ENCODE peak calls at places on chromosome 22, in ten cellular contexts. One of them, this sample, is unnamed.

GRCh38 chr22:41681616-41682015 is 7.1 kb downstream of the SNU13 start:
- DNase-seq in GM12892: no peak
- DNase-seq in IMR-90: no peak
- DNase-seq in heart left ventricle: no peak
- DNase-seq in GM12891: no peak
- DNase-seq in HCT116: no peak
- DNase-seq in A549: no peak
- DNase-seq in breast epithelium: no peak
- DNase-seq in K562: no peak
- DNase-seq in sigmoid colon: peak; percentile 57
- DNase-seq in this sample: peak; percentile 60

GRCh38 chr22:47805394-47805935 is 1043.0 kb downstream of the TBC1D22A start:
- DNase-seq in GM12892: no peak
- DNase-seq in IMR-90: no peak
- DNase-seq in heart left ventricle: no peak
- DNase-seq in GM12891: no peak
- DNase-seq in HCT116: no peak
- DNase-seq in A549: no peak
- DNase-seq in breast epithelium: peak; percentile 8
- DNase-seq in K562: no peak
- DNase-seq in sigmoid colon: no peak
- DNase-seq in this sample: no peak

GRCh38 chr22:33000342-33001280 is 57.6 kb downstream of the SYN3 start:
- DNase-seq in GM12892: no peak
- DNase-seq in IMR-90: peak; percentile 32
- DNase-seq in heart left ventricle: peak; percentile 54
- DNase-seq in GM12891: no peak
- DNase-seq in HCT116: no peak
- DNase-seq in A549: peak; percentile 8
- DNase-seq in breast epithelium: no peak
- DNase-seq in K562: peak; percentile 52
- DNase-seq in sigmoid colon: peak; percentile 76
- DNase-seq in this sample: no peak

GRCh38 chr22:29074276-29074625 is 1.4 kb downstream of the KREMEN1 start:
- DNase-seq in GM12892: no peak
- DNase-seq in IMR-90: no peak
- DNase-seq in heart left ventricle: no peak
- DNase-seq in GM12891: no peak
- DNase-seq in HCT116: no peak
- DNase-seq in A549: no peak
- DNase-seq in breast epithelium: no peak
- DNase-seq in K562: no peak
- DNase-seq in sigmoid colon: no peak
- DNase-seq in this sample: no peak

GRCh38 chr22:39039306-39040126 is 1.1 kb upstream of the APOBEC3F start:
- DNase-seq in GM12892: no peak
- DNase-seq in IMR-90: no peak
- DNase-seq in heart left ventricle: no peak
- DNase-seq in GM12891: no peak
- DNase-seq in HCT116: no peak
- DNase-seq in A549: no peak
- DNase-seq in breast epithelium: no peak
- DNase-seq in K562: no peak
- DNase-seq in sigmoid colon: no peak
- DNase-seq in this sample: no peak

GRCh38 chr22:22127100-22127499 is 117.5 kb upstream of the VPREB1 start:
- DNase-seq in GM12892: no peak
- DNase-seq in IMR-90: no peak
- DNase-seq in heart left ventricle: no peak
- DNase-seq in GM12891: no peak
- DNase-seq in HCT116: no peak
- DNase-seq in A549: no peak
- DNase-seq in breast epithelium: no peak
- DNase-seq in K562: no peak
- DNase-seq in sigmoid colon: no peak
- DNase-seq in this sample: no peak

GRCh38 chr22:19668748-19669147 is 45.6 kb upstream of the SEPTIN5 start:
- DNase-seq in GM12892: no peak
- DNase-seq in IMR-90: no peak
- DNase-seq in heart left ventricle: no peak
- DNase-seq in GM12891: no peak
- DNase-seq in HCT116: no peak
- DNase-seq in A549: no peak
- DNase-seq in breast epithelium: no peak
- DNase-seq in K562: no peak
- DNase-seq in sigmoid colon: no peak
- DNase-seq in this sample: no peak

GRCh38 chr22:41280065-41280464 is 5.9 kb downstream of the RANGAP1 start:
- DNase-seq in GM12892: no peak
- DNase-seq in IMR-90: no peak
- DNase-seq in heart left ventricle: no peak
- DNase-seq in GM12891: no peak
- DNase-seq in HCT116: no peak
- DNase-seq in A549: no peak
- DNase-seq in breast epithelium: peak; percentile 84
- DNase-seq in K562: no peak
- DNase-seq in sigmoid colon: no peak
- DNase-seq in this sample: no peak

GRCh38 chr22:36528336-36528735 is 630 bp downstream of the EIF3D start:
- DNase-seq in GM12892: no peak
- DNase-seq in IMR-90: no peak
- DNase-seq in heart left ventricle: no peak
- DNase-seq in GM12891: no peak
- DNase-seq in HCT116: no peak
- DNase-seq in A549: no peak
- DNase-seq in breast epithelium: no peak
- DNase-seq in K562: peak; percentile 41
- DNase-seq in sigmoid colon: no peak
- DNase-seq in this sample: no peak

GRCh38 chr22:36532466-36532865 is 3.5 kb upstream of the EIF3D start:
- DNase-seq in GM12892: no peak
- DNase-seq in IMR-90: no peak
- DNase-seq in heart left ventricle: no peak
- DNase-seq in GM12891: no peak
- DNase-seq in HCT116: no peak
- DNase-seq in A549: no peak
- DNase-seq in breast epithelium: no peak
- DNase-seq in K562: no peak
- DNase-seq in sigmoid colon: no peak
- DNase-seq in this sample: no peak

DNA sequence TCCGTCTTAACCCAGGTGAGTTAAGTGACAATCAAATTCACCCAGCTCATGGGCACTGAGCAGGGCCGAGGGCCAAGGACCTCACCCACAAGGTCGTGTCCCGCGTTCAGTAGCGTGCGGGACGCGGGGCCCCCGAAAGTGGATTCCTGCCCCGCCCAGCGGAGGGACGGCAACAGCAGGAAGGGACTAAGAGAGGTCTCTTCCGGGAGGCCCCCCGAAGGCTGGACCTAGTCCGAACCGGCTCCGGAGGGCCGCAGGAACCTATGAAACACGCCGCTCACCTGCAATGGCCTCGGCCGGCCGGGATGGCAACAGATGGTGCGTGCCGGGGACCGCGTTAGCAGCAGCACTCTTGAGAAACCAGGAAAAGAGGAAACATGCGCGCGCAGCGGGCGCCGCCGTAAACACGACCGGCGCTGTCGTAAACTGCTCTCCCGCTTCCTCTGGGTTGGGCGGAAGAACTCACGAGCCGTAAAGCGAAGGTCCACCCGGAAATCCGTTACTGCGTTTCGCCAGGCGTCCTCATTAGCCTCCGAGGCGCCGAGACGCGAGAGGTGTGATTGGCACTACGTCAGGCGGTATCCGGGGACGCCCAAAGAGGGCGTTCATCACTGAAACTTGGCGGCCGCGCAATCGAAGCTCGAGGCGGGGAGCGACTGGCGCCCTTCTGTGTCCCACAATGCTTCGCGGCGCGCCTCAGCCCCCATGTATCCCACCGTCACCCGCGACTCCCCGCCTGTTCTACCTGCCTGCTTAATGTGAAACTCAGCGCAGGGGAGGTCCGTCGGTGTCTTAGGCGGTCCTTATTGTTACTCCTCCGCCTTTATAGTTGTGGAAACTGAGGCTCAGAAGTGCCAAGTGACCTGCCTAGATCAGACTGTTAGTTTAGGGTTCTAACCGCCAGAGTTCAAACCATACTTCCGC is at the start of gene EIF3D:
- DNase-seq in GM12892: peak; percentile 81
- DNase-seq in IMR-90: peak; percentile 99
- DNase-seq in heart left ventricle: peak; percentile 99
- DNase-seq in GM12891: peak; percentile 82
- DNase-seq in HCT116: peak; percentile 99
- DNase-seq in A549: peak; percentile 73
- DNase-seq in breast epithelium: peak; percentile 98
- DNase-seq in K562: peak; percentile 83
- DNase-seq in sigmoid colon: peak; percentile 99
- DNase-seq in this sample: peak; percentile 100
- TF ChIP-seq POLR2A in GM12892: peak; percentile 97
- TF ChIP-seq POLR2A in IMR-90: peak; percentile 96
- TF ChIP-seq POLR2A in heart left ventricle: peak; percentile 66
- TF ChIP-seq POLR2A in GM12891: peak; percentile 96
- TF ChIP-seq POLR2A in HCT116: peak; percentile 58
- TF ChIP-seq POLR2A in A549: peak; percentile 61
- TF ChIP-seq POLR2A in breast epithelium: peak; percentile 69
- TF ChIP-seq POLR2A in K562: peak; percentile 95
- TF ChIP-seq POLR2A in sigmoid colon: peak; percentile 29
- TF ChIP-seq POLR2A in this sample: no peak

GRCh38 chr22:17778412-17778976 is 4.2 kb upstream of the BID start:
- DNase-seq in GM12892: no peak
- DNase-seq in IMR-90: no peak
- DNase-seq in heart left ventricle: no peak
- DNase-seq in GM12891: no peak
- DNase-seq in HCT116: no peak
- DNase-seq in A549: no peak
- DNase-seq in breast epithelium: no peak
- DNase-seq in K562: no peak
- DNase-seq in sigmoid colon: no peak
- DNase-seq in this sample: no peak

GRCh38 chr22:17775781-17776470 is 1.7 kb upstream of the BID start:
- DNase-seq in GM12892: no peak
- DNase-seq in IMR-90: no peak
- DNase-seq in heart left ventricle: no peak
- DNase-seq in GM12891: no peak
- DNase-seq in HCT116: no peak
- DNase-seq in A549: no peak
- DNase-seq in breast epithelium: no peak
- DNase-seq in K562: no peak
- DNase-seq in sigmoid colon: no peak
- DNase-seq in this sample: no peak

GRCh38 chr22:17774928-17775675 is 833 bp upstream of the BID start:
- DNase-seq in GM12892: no peak
- DNase-seq in IMR-90: no peak
- DNase-seq in heart left ventricle: no peak
- DNase-seq in GM12891: no peak
- DNase-seq in HCT116: no peak
- DNase-seq in A549: no peak
- DNase-seq in breast epithelium: no peak
- DNase-seq in K562: no peak
- DNase-seq in sigmoid colon: no peak
- DNase-seq in this sample: no peak

GRCh38 chr22:17777717-17778044 is 3.4 kb upstream of the BID start:
- DNase-seq in GM12892: no peak
- DNase-seq in IMR-90: no peak
- DNase-seq in heart left ventricle: no peak
- DNase-seq in GM12891: no peak
- DNase-seq in HCT116: no peak
- DNase-seq in A549: no peak
- DNase-seq in breast epithelium: no peak
- DNase-seq in K562: no peak
- DNase-seq in sigmoid colon: no peak
- DNase-seq in this sample: no peak

GRCh38 chr22:17777005-17777716 is 2.9 kb upstream of the BID start:
- DNase-seq in GM12892: peak; percentile 76
- DNase-seq in IMR-90: no peak
- DNase-seq in heart left ventricle: no peak
- DNase-seq in GM12891: peak; percentile 78
- DNase-seq in HCT116: no peak
- DNase-seq in A549: no peak
- DNase-seq in breast epithelium: no peak
- DNase-seq in K562: peak; percentile 56
- DNase-seq in sigmoid colon: peak; percentile 61
- DNase-seq in this sample: peak; percentile 93
- TF ChIP-seq POLR2A in GM12892: peak; percentile 92
- TF ChIP-seq POLR2A in IMR-90: no peak
- TF ChIP-seq POLR2A in heart left ventricle: no peak
- TF ChIP-seq POLR2A in GM12891: peak; percentile 92
- TF ChIP-seq POLR2A in HCT116: no peak
- TF ChIP-seq POLR2A in A549: no peak
- TF ChIP-seq POLR2A in breast epithelium: no peak
- TF ChIP-seq POLR2A in K562: peak; percentile 53
- TF ChIP-seq POLR2A in sigmoid colon: no peak
- TF ChIP-seq POLR2A in this sample: no peak

DNA sequence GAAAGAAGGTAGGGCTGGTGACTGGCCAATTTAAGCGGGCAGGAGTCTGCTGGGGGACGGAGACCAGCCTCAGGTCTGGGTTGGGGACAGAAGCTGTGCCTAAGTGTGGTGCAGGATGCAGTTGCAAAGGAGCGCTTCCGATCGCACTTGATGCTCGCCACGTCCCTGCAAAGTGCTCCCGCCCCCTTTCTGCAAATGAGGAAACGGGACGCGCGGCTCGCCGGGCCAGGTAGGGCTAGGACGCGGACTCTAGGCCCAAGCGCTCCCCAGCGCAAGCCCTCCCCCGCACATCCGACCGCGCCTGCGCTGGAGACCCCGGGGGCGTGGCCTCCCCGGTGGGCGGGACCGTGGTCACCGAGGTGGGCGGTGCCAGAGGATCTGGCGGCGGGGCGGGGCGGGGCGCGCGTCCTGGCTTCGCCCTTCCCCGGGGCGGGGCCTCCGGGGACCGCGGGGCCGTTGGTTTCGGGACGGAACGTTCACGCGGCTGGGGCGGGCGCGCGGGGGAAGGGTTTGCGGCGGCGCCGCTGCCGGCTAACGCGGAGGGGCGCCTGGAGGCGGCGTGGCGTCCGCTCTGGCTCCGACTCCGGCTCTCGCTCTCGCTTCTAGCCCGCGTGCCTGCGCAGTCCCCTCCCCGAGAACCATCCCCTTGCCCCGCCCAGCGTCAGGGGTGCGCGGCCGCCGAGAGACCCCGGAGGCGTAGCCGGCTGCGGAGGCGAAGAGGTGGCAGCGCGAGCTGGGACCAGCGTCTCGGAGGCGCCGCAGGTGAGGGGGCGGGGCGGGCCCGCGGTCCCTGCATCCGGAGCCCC is at the start of gene FAM118A:
- DNase-seq in GM12892: peak; percentile 94
- DNase-seq in IMR-90: peak; percentile 88
- DNase-seq in heart left ventricle: peak; percentile 92
- DNase-seq in GM12891: peak; percentile 95
- DNase-seq in HCT116: peak; percentile 73
- DNase-seq in A549: peak; percentile 69
- DNase-seq in breast epithelium: peak; percentile 92
- DNase-seq in K562: peak; percentile 92
- DNase-seq in sigmoid colon: peak; percentile 96
- DNase-seq in this sample: peak; percentile 98
- TF ChIP-seq POLR2A in GM12892: peak; percentile 83
- TF ChIP-seq POLR2A in IMR-90: peak; percentile 67
- TF ChIP-seq POLR2A in heart left ventricle: peak; percentile 81
- TF ChIP-seq POLR2A in GM12891: peak; percentile 79
- TF ChIP-seq POLR2A in HCT116: peak; percentile 88
- TF ChIP-seq POLR2A in A549: peak; percentile 74
- TF ChIP-seq POLR2A in breast epithelium: peak; percentile 55
- TF ChIP-seq POLR2A in K562: peak; percentile 76
- TF ChIP-seq POLR2A in sigmoid colon: peak; percentile 54
- TF ChIP-seq POLR2A in this sample: peak; percentile 24

GRCh38 chr22:17707526-17707925 is 66.7 kb downstream of the BID start:
- DNase-seq in GM12892: no peak
- DNase-seq in IMR-90: no peak
- DNase-seq in heart left ventricle: no peak
- DNase-seq in GM12891: no peak
- DNase-seq in HCT116: no peak
- DNase-seq in A549: no peak
- DNase-seq in breast epithelium: no peak
- DNase-seq in K562: no peak
- DNase-seq in sigmoid colon: no peak
- DNase-seq in this sample: no peak

GRCh38 chr22:17706947-17707346 is 67.3 kb downstream of the BID start:
- DNase-seq in GM12892: no peak
- DNase-seq in IMR-90: no peak
- DNase-seq in heart left ventricle: no peak
- DNase-seq in GM12891: no peak
- DNase-seq in HCT116: no peak
- DNase-seq in A549: no peak
- DNase-seq in breast epithelium: no peak
- DNase-seq in K562: no peak
- DNase-seq in sigmoid colon: no peak
- DNase-seq in this sample: no peak

GRCh38 chr22:17705565-17706450 is 67.3 kb downstream of the BCL2L13 start:
- DNase-seq in GM12892: no peak
- DNase-seq in IMR-90: peak; percentile 6
- DNase-seq in heart left ventricle: no peak
- DNase-seq in GM12891: no peak
- DNase-seq in HCT116: no peak
- DNase-seq in A549: no peak
- DNase-seq in breast epithelium: no peak
- DNase-seq in K562: no peak
- DNase-seq in sigmoid colon: no peak
- DNase-seq in this sample: no peak

GRCh38 chr22:17703811-17704210 is 65.3 kb downstream of the BCL2L13 start:
- DNase-seq in GM12892: no peak
- DNase-seq in IMR-90: peak; percentile 55
- DNase-seq in heart left ventricle: no peak
- DNase-seq in GM12891: no peak
- DNase-seq in HCT116: no peak
- DNase-seq in A549: no peak
- DNase-seq in breast epithelium: no peak
- DNase-seq in K562: no peak
- DNase-seq in sigmoid colon: no peak
- DNase-seq in this sample: no peak

DNA sequence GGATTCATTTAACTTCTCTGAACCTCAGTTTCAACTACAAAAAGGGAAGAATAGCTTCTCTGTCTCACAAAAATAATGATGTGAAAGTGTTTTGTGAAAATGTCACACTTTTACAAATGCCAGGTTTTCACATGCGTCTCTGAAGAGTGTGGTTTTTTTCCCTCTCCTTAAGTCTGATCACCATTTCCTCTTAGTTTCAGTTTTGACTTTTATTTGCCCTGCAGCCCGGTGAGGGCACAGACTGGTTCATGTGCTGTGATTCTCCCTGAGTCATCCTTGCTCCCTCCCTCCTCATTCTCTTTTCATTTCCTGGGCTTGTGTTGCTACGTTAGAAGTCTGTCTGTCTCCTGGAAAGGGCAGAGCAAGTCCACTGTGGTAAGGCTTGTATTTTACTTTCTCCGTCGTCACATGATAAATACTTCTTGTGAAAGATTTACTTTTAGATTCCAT is 67.8 kb downstream of the BID start:
- DNase-seq in GM12892: peak; percentile 19
- DNase-seq in IMR-90: peak; percentile 93
- DNase-seq in heart left ventricle: peak; percentile 38
- DNase-seq in GM12891: peak; percentile 35
- DNase-seq in HCT116: peak; percentile 54
- DNase-seq in A549: peak; percentile 75
- DNase-seq in breast epithelium: peak; percentile 61
- DNase-seq in K562: no peak
- DNase-seq in sigmoid colon: peak; percentile 75
- DNase-seq in this sample: no peak
- TF ChIP-seq POLR2A in GM12892: no peak
- TF ChIP-seq POLR2A in IMR-90: peak; percentile 85
- TF ChIP-seq POLR2A in heart left ventricle: peak; percentile 37
- TF ChIP-seq POLR2A in GM12891: no peak
- TF ChIP-seq POLR2A in HCT116: no peak
- TF ChIP-seq POLR2A in A549: no peak
- TF ChIP-seq POLR2A in breast epithelium: no peak
- TF ChIP-seq POLR2A in K562: no peak
- TF ChIP-seq POLR2A in sigmoid colon: peak; percentile 47
- TF ChIP-seq POLR2A in this sample: no peak

This sample was measured in spleen.